ENCODE peak calls at places on chromosome 12, in five cellular contexts. W is ELF-1; F is activated CD4-positive, alpha-beta T cell treated with anti-CD3 and anti-CD28 coated beads, Interleukin-2, amount 10 ng/mL, durations not matched to agents 7 days and 5 days; X is renal cortical epithelial cell; E is stimulated activated CD4-positive, alpha-beta T cell treated with anti-CD3 and anti-CD28 coated beads, Interleukin-1b, Interleukin-23, amount 100 ng/mL, for 1 hour. P is an unnamed sample.
A peak's percentile ranks its signal among the peaks of the same experiment; 100 is the strongest.

GRCh38 chr12:93946542-93947150 is 201.7 kb upstream of the PLXNC1 start:
- DNase-seq in W (no peak), F (no peak), E (no peak), X (peak; percentile 53), P (peak; percentile 29)

GRCh38 chr12:52317443-52318052 is 3.6 kb downstream of the KRT83 start:
- DNase-seq in W (no peak), F (no peak), E (no peak), X (no peak), P (no peak)

GRCh38 chr12:46370792-46371717 is 1.5 kb downstream of the SLC38A2 start:
- DNase-seq in W (peak; percentile 97), E (peak; percentile 85), F (peak; percentile 92), X (no peak), P (peak; percentile 97)

GRCh38 chr12:80441921-80442320 is 2.1 kb upstream of the PTPRQ start:
- DNase-seq in F (no peak), W (no peak), X (peak; percentile 54), E (no peak), P (peak; percentile 65)

GRCh38 chr12:122513660-122514059 is 12.9 kb upstream of the ZCCHC8 start:
- DNase-seq in F (no peak), W (no peak), X (no peak), E (no peak), P (no peak)

GRCh38 chr12:74782086-74782485 is 244.5 kb downstream of the ATXN7L3B start:
- DNase-seq in X (no peak), W (no peak), F (no peak), E (no peak), P (no peak)

GRCh38 chr12:93616584-93617101 is 44.2 kb downstream of the SOCS2 start:
- DNase-seq in F (no peak), X (peak; percentile 99), W (peak; percentile 75), E (no peak), P (peak; percentile 87)

GRCh38 chr12:6962285-6963015 is 8.0 kb downstream of the PHB2 start:
- DNase-seq in X (no peak), F (no peak), W (peak; percentile 73), E (no peak), P (no peak)

GRCh38 chr12:39047539-39048078 is 142.2 kb upstream of the CPNE8 start:
- DNase-seq in F (no peak), W (no peak), E (no peak), X (no peak), P (peak; percentile 14)

GRCh38 chr12:49843871-49844437 is 1.0 kb upstream of the BCDIN3D start:
- DNase-seq in W (no peak), F (no peak), E (no peak), X (no peak), P (no peak)

GRCh38 chr12:14007638-14008037 is 26.2 kb upstream of the GRIN2B start:
- DNase-seq in F (no peak), W (no peak), X (no peak), E (no peak), P (no peak)

GRCh38 chr12:63420206-63420644 is 248.1 kb downstream of the DPY19L2 start:
- DNase-seq in W (peak; percentile 88), E (no peak), X (peak; percentile 32), F (peak; percentile 39), P (peak; percentile 62)

GRCh38 chr12:132614861-132615578 is 3.6 kb upstream of the P2RX2 start:
- DNase-seq in E (peak; percentile 57), F (peak; percentile 85), X (peak; percentile 67), W (peak; percentile 90), P (peak; percentile 91)

GRCh38 chr12:64445490-64445889 is 6.4 kb upstream of the TBK1 start:
- DNase-seq in E (no peak), W (no peak), F (no peak), X (no peak), P (no peak)

GRCh38 chr12:85029456-85029855 is 6.6 kb downstream of the TSPAN19 start:
- DNase-seq in E (no peak), W (no peak), X (peak; percentile 34), F (no peak), P (peak; percentile 20)

GRCh38 chr12:113056631-113057488 is at the start of gene DTX1:
- DNase-seq in X (no peak), W (no peak), E (no peak), F (no peak), P (peak; percentile 47)

GRCh38 chr12:47770086-47770726 is 2.8 kb upstream of the SLC48A1 start:
- DNase-seq in F (no peak), X (peak; percentile 61), E (no peak), W (no peak), P (no peak)

P was measured in astrocyte of the hippocampus.